ENCODE peak calls at places on chromosomes 16 and 17, in ten cellular contexts. H is epithelial cell of esophagus, C is upper lobe of right lung, F is BJ, K is astrocyte of the cerebellum, J is endothelial cell, W is thoracic aorta, V is endothelial cell of umbilical vein, U is adrenal gland, R is cardiac muscle cell. T is an unnamed sample.

GRCh38 chr17:47742319-47743181 is 9.5 kb downstream of the TBX21 start:
- DNase-seq in H (no peak), C (no peak), F (no peak), K (no peak), J (peak; percentile 76), W (no peak), V (no peak), U (no peak), R (peak; percentile 77), T (peak; percentile 57)

GRCh38 chr17:74386397-74386796 is 19.1 kb downstream of the GPR142 start:
- DNase-seq in H (no peak), C (no peak), F (no peak), K (no peak), J (no peak), W (no peak), V (no peak), U (peak; percentile 61), R (no peak), T (no peak)

GRCh38 chr16:1561266-1561665 is 27.8 kb downstream of the TMEM204 start:
- DNase-seq in H (no peak), C (no peak), F (no peak), K (no peak), J (no peak), W (no peak), V (no peak), U (no peak), R (no peak), T (no peak)

GRCh38 chr17:28737770-28738679 is 5.8 kb upstream of the TRAF4 start:
- DNase-seq in H (peak; percentile 49), C (no peak), F (no peak), K (no peak), J (no peak), W (no peak), V (no peak), U (no peak), R (no peak), T (no peak)

GRCh38 chr17:79188048-79188447 is 113.4 kb downstream of the ENGASE start:
- DNase-seq in H (peak; percentile 39), C (no peak), F (no peak), K (no peak), J (peak; percentile 72), W (no peak), V (no peak), U (peak; percentile 22), R (peak; percentile 42), T (peak; percentile 39)

GRCh38 chr17:78537217-78537860 is 39.9 kb downstream of the DNAH17 start:
- DNase-seq in H (peak; percentile 85), C (peak; percentile 28), F (no peak), K (no peak), J (no peak), W (no peak), V (no peak), U (no peak), R (no peak), T (no peak)

GRCh38 chr17:16462070-16462864 is 29.7 kb downstream of the LRRC75A start:
- DNase-seq in H (no peak), C (no peak), F (no peak), K (no peak), J (no peak), W (no peak), V (no peak), U (no peak), R (no peak), T (no peak)

GRCh38 chr16:12625068-12625467 is 178.6 kb downstream of the CPPED1 start:
- DNase-seq in H (no peak), C (no peak), F (no peak), K (no peak), J (no peak), W (no peak), V (no peak), U (no peak), R (no peak), T (no peak)

GRCh38 chr17:151886-152859 is 14.8 kb downstream of the SCGB1C2 start:
- DNase-seq in H (no peak), C (peak; percentile 40), F (no peak), K (no peak), J (no peak), W (no peak), V (peak; percentile 15), U (peak; percentile 31), R (no peak), T (no peak)

GRCh38 chr17:16398270-16399267 is 16.8 kb upstream of the TRPV2 start:
- DNase-seq in H (peak; percentile 53), C (no peak), F (no peak), K (no peak), J (peak; percentile 64), W (no peak), V (peak; percentile 67), U (no peak), R (no peak), T (no peak)

GRCh38 chr17:27743288-27743885 is 56.9 kb downstream of the NOS2 start:
- DNase-seq in H (no peak), C (no peak), F (no peak), K (no peak), J (no peak), W (no peak), V (no peak), U (peak; percentile 23), R (no peak), T (no peak)

GRCh38 chr17:41666708-41667279 is 21.9 kb upstream of the EIF1 start:
- DNase-seq in H (peak; percentile 69), C (peak; percentile 91), F (no peak), K (no peak), J (peak; percentile 86), W (peak; percentile 33), V (peak; percentile 72), U (peak; percentile 87), R (peak; percentile 86), T (peak; percentile 89)

GRCh38 chr16:8720080-8720966 is 45.9 kb downstream of the ABAT start:
- DNase-seq in H (no peak), C (no peak), F (no peak), K (no peak), J (peak; percentile 18), W (no peak), V (no peak), U (peak; percentile 70), R (peak; percentile 96), T (peak; percentile 73)

DNA sequence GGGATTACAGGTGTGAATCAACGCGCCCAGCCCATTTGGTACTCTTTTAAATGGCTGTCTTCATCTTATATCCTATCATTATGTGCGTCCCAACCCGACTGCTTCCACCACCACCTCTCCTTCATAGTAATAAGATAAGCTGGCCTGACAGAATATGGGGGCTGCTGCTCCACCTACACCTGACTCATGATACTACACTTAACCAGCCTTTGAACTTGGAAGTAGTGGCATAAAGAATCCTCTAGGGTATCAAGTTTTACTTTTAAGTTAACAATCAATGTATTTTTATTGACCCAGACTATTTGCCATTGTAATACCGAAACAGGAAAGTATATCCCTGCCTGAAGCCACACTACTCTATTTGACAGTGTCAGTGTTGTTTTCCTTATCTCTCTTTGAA is 18.8 kb downstream of the PDZD9 start:
- DNase-seq in H (no peak), C (no peak), F (no peak), K (no peak), J (no peak), W (no peak), V (no peak), U (no peak), R (no peak), T (no peak)
- TF ChIP-seq CTCF in H (no peak), C (no peak), F (no peak), K (no peak), J (no peak), W (no peak), V (no peak), U (no peak), R (no peak), T (peak; percentile 17)

GRCh38 chr17:80526116-80526910 is 18.3 kb upstream of the RPTOR start:
- DNase-seq in H (no peak), C (no peak), F (no peak), K (no peak), J (no peak), W (no peak), V (no peak), U (no peak), R (no peak), T (no peak)

GRCh38 chr17:80520810-80521209 is 23.8 kb upstream of the RPTOR start:
- DNase-seq in H (no peak), C (no peak), F (no peak), K (no peak), J (no peak), W (no peak), V (no peak), U (no peak), R (no peak), T (no peak)

GRCh38 chr17:80527016-80527645 is 17.5 kb upstream of the RPTOR start:
- DNase-seq in H (peak; percentile 76), C (no peak), F (no peak), K (no peak), J (no peak), W (no peak), V (no peak), U (no peak), R (no peak), T (no peak)

GRCh38 chr17:80524150-80524712 is 20.4 kb upstream of the RPTOR start:
- DNase-seq in H (no peak), C (no peak), F (no peak), K (no peak), J (no peak), W (no peak), V (no peak), U (no peak), R (no peak), T (no peak)

GRCh38 chr17:80523054-80523744 is 21.4 kb upstream of the RPTOR start:
- DNase-seq in H (no peak), C (no peak), F (no peak), K (no peak), J (no peak), W (no peak), V (no peak), U (no peak), R (no peak), T (no peak)
- TF ChIP-seq CTCF in H (no peak), C (no peak), F (no peak), K (no peak), J (no peak), W (no peak), V (no peak), U (no peak), R (no peak), T (no peak)

DNA sequence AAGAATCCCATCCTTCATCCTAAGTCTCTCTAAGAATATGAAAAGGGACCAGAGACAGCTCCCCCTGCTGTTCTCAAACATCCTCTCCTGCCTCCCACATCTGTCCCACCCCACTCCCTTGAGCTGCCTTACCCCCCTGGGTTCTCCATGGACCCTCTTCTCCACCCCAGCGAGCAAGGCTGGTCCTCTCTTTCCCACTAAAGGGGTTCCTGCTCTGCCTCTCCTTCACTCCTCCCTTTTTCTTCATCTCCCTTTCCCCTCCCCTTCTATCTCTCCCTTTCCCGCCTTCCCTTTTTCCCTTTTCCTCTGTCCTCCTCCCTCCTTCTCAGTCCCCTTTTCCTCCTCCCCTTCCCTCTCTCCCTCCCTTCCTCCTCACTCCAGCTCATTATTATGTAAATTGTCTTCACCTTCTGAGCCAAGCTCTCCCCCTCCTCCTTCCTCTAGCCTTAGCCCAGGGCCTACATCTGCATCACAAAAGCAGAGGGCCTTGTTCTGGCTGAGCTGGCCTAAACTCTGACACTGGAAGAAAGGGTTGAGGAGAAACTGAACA is 90.0 kb downstream of the GNAO1 start:
- DNase-seq in H (peak; percentile 22), C (no peak), F (no peak), K (no peak), J (peak; percentile 24), W (no peak), V (no peak), U (no peak), R (no peak), T (peak; percentile 41)
- TF ChIP-seq CTCF in H (peak; percentile 34), C (peak; percentile 27), F (peak; percentile 52), K (peak; percentile 34), J (no peak), W (no peak), V (peak; percentile 31), U (no peak), R (peak; percentile 43), T (peak; percentile 52)

GRCh38 chr17:45813051-45813731 is 29.1 kb downstream of the CRHR1 start:
- DNase-seq in H (peak; percentile 4), C (no peak), F (no peak), K (no peak), J (peak; percentile 73), W (no peak), V (no peak), U (no peak), R (peak; percentile 63), T (peak; percentile 59)
- TF ChIP-seq CTCF in H (no peak), C (no peak), F (peak; percentile 14), K (peak; percentile 14), J (peak; percentile 49), W (no peak), V (peak; percentile 37), U (no peak), R (peak; percentile 44), T (peak; percentile 53)

T was measured in neural crest cell.